ENCODE peak calls at places on chromosomes 7 and 10, in six cellular contexts. W, L, X, U, A and I are unnamed samples.

GRCh38 chr7:80213814-80214213 is 79.2 kb downstream of the GNAI1 start:
- DNase-seq in W (no peak), L (no peak), X (no peak), U (no peak), A (no peak), I (no peak)

GRCh38 chr7:149621776-149622175 is 124.2 kb upstream of the ZNF746 start:
- DNase-seq in W (no peak), L (no peak), X (peak), U (no peak), A (no peak), I (no peak)

GRCh38 chr10:93941603-93942002 is 47.8 kb downstream of the SLC35G1 start:
- DNase-seq in W (no peak), L (no peak), X (no peak), U (no peak), A (no peak), I (no peak)

GRCh38 chr7:94324380-94325120 is 70.1 kb upstream of the COL1A2 start:
- DNase-seq in W (no peak), L (no peak), X (no peak), U (no peak), A (no peak), I (no peak)

GRCh38 chr10:118953999-118954398 is 75.5 kb upstream of the NANOS1 start:
- DNase-seq in W (no peak), L (no peak), X (no peak), U (no peak), A (no peak), I (no peak)

GRCh38 chr7:5077740-5078139 is 32.1 kb downstream of the RBAK start:
- DNase-seq in W (peak), L (no peak), X (no peak), U (no peak), A (peak), I (no peak)

GRCh38 chr10:14023612-14024348 is 306.9 kb downstream of the FRMD4A start:
- DNase-seq in W (no peak), L (no peak), X (no peak), U (no peak), A (no peak), I (no peak)

GRCh38 chr10:79249156-79250121 is 97.8 kb upstream of the PPIF start:
- DNase-seq in W (no peak), L (no peak), X (no peak), U (no peak), A (no peak), I (no peak)

GRCh38 chr10:24208661-24209420 is at the start of gene KIAA1217:
- DNase-seq in W (peak), L (peak), X (no peak), U (no peak), A (no peak), I (peak)

GRCh38 chr10:2619927-2620326 is 447.4 kb upstream of the PFKP start:
- DNase-seq in W (no peak), L (no peak), X (no peak), U (no peak), A (no peak), I (no peak)

GRCh38 chr10:21473135-21473534 is 52.3 kb downstream of the SKIDA1 start:
- DNase-seq in W (no peak), L (peak), X (no peak), U (no peak), A (no peak), I (no peak)

GRCh38 chr10:114732931-114733330 is 74.9 kb upstream of the ABLIM1 start:
- DNase-seq in W (no peak), L (no peak), X (no peak), U (no peak), A (no peak), I (no peak)

GRCh38 chr7:103735377-103735776 is 254.1 kb downstream of the RELN start:
- DNase-seq in W (peak), L (no peak), X (peak), U (no peak), A (peak), I (peak)

GRCh38 chr7:99958564-99959227 is 17.1 kb downstream of the AZGP1 start:
- DNase-seq in W (no peak), L (no peak), X (no peak), U (no peak), A (no peak), I (no peak)

GRCh38 chr7:4875391-4875790 is 8.1 kb downstream of the RADIL start:
- DNase-seq in W (no peak), L (no peak), X (no peak), U (no peak), A (no peak), I (no peak)

GRCh38 chr10:25902002-25902401 is 32.0 kb upstream of the MYO3A start:
- DNase-seq in W (no peak), L (no peak), X (no peak), U (no peak), A (no peak), I (no peak)

GRCh38 chr7:30183712-30184372 is 49.1 kb downstream of the MTURN start:
- DNase-seq in W (no peak), L (no peak), X (no peak), U (no peak), A (no peak), I (no peak)

GRCh38 chr7:47104206-47104549 is 477.7 kb downstream of the TNS3 start:
- DNase-seq in W (no peak), L (no peak), X (peak), U (no peak), A (no peak), I (no peak)

GRCh38 chr7:120981888-120982615 is 6.5 kb upstream of the CPED1 start:
- DNase-seq in W (no peak), L (no peak), X (no peak), U (no peak), A (no peak), I (no peak)

GRCh38 chr7:5780801-5781496 is 514 bp downstream of the RNF216 start:
- DNase-seq in W (peak), L (no peak), X (peak), U (no peak), A (peak), I (peak)